ENCODE peak calls at places on chromosomes 11 and 22, in five cellular contexts. One of them, this sample, is unnamed.

GRCh38 chr11:23751280-23751679 is 745.6 kb upstream of the LUZP2 start:
- DNase-seq in ovary: no peak
- DNase-seq in left ventricle myocardium inferior: no peak
- DNase-seq in kidney: no peak
- DNase-seq in tibial artery: no peak
- DNase-seq in this sample: no peak

GRCh38 chr11:131691558-131692041 is 321.2 kb downstream of the NTM start:
- DNase-seq in ovary: no peak
- DNase-seq in left ventricle myocardium inferior: no peak
- DNase-seq in kidney: peak; percentile 54
- DNase-seq in tibial artery: no peak
- DNase-seq in this sample: no peak

GRCh38 chr11:82782825-82783374 is 49.2 kb upstream of the FAM181B start:
- DNase-seq in kidney: no peak
- DNase-seq in ovary: no peak
- DNase-seq in left ventricle myocardium inferior: no peak
- DNase-seq in tibial artery: no peak
- DNase-seq in this sample: no peak

GRCh38 chr11:87859583-87859982 is 315.7 kb downstream of the RAB38 start:
- DNase-seq in ovary: no peak
- DNase-seq in left ventricle myocardium inferior: no peak
- DNase-seq in kidney: no peak
- DNase-seq in tibial artery: no peak
- DNase-seq in this sample: no peak

GRCh38 chr11:2992234-2992999 is at the start of gene NAP1L4:
- DNase-seq in left ventricle myocardium inferior: peak; percentile 96
- DNase-seq in tibial artery: peak; percentile 97
- DNase-seq in ovary: peak; percentile 96
- DNase-seq in kidney: peak; percentile 99
- DNase-seq in this sample: peak; percentile 98

GRCh38 chr11:18749681-18750319 is 23.8 kb upstream of the IGSF22 start:
- DNase-seq in tibial artery: no peak
- DNase-seq in left ventricle myocardium inferior: no peak
- DNase-seq in ovary: no peak
- DNase-seq in kidney: no peak
- DNase-seq in this sample: no peak

GRCh38 chr11:67644472-67645418 is 5.2 kb upstream of the TBX10 start:
- DNase-seq in left ventricle myocardium inferior: no peak
- DNase-seq in kidney: peak; percentile 40
- DNase-seq in tibial artery: no peak
- DNase-seq in ovary: no peak
- DNase-seq in this sample: no peak

GRCh38 chr11:1129143-1129665 is 28.5 kb upstream of the MUC5AC start:
- DNase-seq in ovary: no peak
- DNase-seq in left ventricle myocardium inferior: no peak
- DNase-seq in tibial artery: peak; percentile 44
- DNase-seq in kidney: peak; percentile 71
- DNase-seq in this sample: no peak

GRCh38 chr22:27476729-27477128 is 324.8 kb downstream of the MN1 start:
- DNase-seq in ovary: no peak
- DNase-seq in tibial artery: no peak
- DNase-seq in left ventricle myocardium inferior: no peak
- DNase-seq in kidney: peak; percentile 65
- DNase-seq in this sample: no peak

GRCh38 chr22:26529345-26529744 is 17.1 kb upstream of the TFIP11 start:
- DNase-seq in kidney: no peak
- DNase-seq in ovary: no peak
- DNase-seq in tibial artery: no peak
- DNase-seq in left ventricle myocardium inferior: no peak
- DNase-seq in this sample: no peak

GRCh38 chr22:20084547-20085413 is 4.7 kb downstream of the DGCR8 start:
- DNase-seq in kidney: peak; percentile 35
- DNase-seq in left ventricle myocardium inferior: no peak
- DNase-seq in ovary: no peak
- DNase-seq in tibial artery: peak; percentile 55
- DNase-seq in this sample: peak; percentile 45

GRCh38 chr11:123434262-123434661 is 4.2 kb downstream of the GRAMD1B start:
- DNase-seq in ovary: no peak
- DNase-seq in kidney: no peak
- DNase-seq in left ventricle myocardium inferior: no peak
- DNase-seq in tibial artery: peak; percentile 11
- DNase-seq in this sample: no peak

GRCh38 chr22:19477321-19478085 is 1.5 kb downstream of the UFD1 start:
- DNase-seq in left ventricle myocardium inferior: no peak
- DNase-seq in ovary: no peak
- DNase-seq in tibial artery: no peak
- DNase-seq in kidney: no peak
- DNase-seq in this sample: no peak

GRCh38 chr11:19980957-19981669 is 179.2 kb downstream of the DBX1 start:
- DNase-seq in tibial artery: peak; percentile 72
- DNase-seq in left ventricle myocardium inferior: no peak
- DNase-seq in ovary: peak; percentile 33
- DNase-seq in kidney: no peak
- DNase-seq in this sample: no peak

GRCh38 chr11:70445605-70446004 is 47.3 kb downstream of the CTTN start:
- DNase-seq in ovary: no peak
- DNase-seq in left ventricle myocardium inferior: no peak
- DNase-seq in tibial artery: no peak
- DNase-seq in kidney: no peak
- DNase-seq in this sample: no peak

GRCh38 chr11:70454197-70454767 is 56.0 kb downstream of the CTTN start:
- DNase-seq in left ventricle myocardium inferior: no peak
- DNase-seq in tibial artery: no peak
- DNase-seq in ovary: no peak
- DNase-seq in kidney: no peak
- DNase-seq in this sample: no peak

GRCh38 chr11:70443043-70444030 is 45.0 kb downstream of the CTTN start:
- DNase-seq in left ventricle myocardium inferior: no peak
- DNase-seq in tibial artery: no peak
- DNase-seq in kidney: no peak
- DNase-seq in ovary: no peak
- DNase-seq in this sample: no peak

GRCh38 chr11:70445091-70445490 is 46.8 kb downstream of the CTTN start:
- DNase-seq in tibial artery: no peak
- DNase-seq in kidney: no peak
- DNase-seq in ovary: no peak
- DNase-seq in left ventricle myocardium inferior: no peak
- DNase-seq in this sample: no peak

GRCh38 chr11:70448983-70449567 is 50.7 kb downstream of the CTTN start:
- DNase-seq in kidney: no peak
- DNase-seq in ovary: no peak
- DNase-seq in tibial artery: no peak
- DNase-seq in left ventricle myocardium inferior: no peak
- DNase-seq in this sample: no peak
- TF ChIP-seq CTCF in kidney: no peak
- TF ChIP-seq CTCF in ovary: no peak
- TF ChIP-seq CTCF in tibial artery: no peak
- TF ChIP-seq CTCF in left ventricle myocardium inferior: no peak
- TF ChIP-seq CTCF in this sample: peak; percentile 23

GRCh38 chr11:64859542-64860414 is 15.3 kb upstream of the CDC42BPG start:
- DNase-seq in ovary: no peak
- DNase-seq in left ventricle myocardium inferior: no peak
- DNase-seq in tibial artery: no peak
- DNase-seq in kidney: peak; percentile 76
- DNase-seq in this sample: no peak
- H3K4me1 ChIP-seq in ovary: peaks cover 29% of the 10 kb centered on the region
- H3K4me1 ChIP-seq in left ventricle myocardium inferior: peaks cover 100% of the 10 kb centered on the region
- H3K4me1 ChIP-seq in tibial artery: peaks cover 97% of the 10 kb centered on the region
- H3K4me1 ChIP-seq in kidney: peaks cover 47% of the 10 kb centered on the region
- H3K4me1 ChIP-seq in this sample: peaks cover 99% of the 10 kb centered on the region

DNA sequence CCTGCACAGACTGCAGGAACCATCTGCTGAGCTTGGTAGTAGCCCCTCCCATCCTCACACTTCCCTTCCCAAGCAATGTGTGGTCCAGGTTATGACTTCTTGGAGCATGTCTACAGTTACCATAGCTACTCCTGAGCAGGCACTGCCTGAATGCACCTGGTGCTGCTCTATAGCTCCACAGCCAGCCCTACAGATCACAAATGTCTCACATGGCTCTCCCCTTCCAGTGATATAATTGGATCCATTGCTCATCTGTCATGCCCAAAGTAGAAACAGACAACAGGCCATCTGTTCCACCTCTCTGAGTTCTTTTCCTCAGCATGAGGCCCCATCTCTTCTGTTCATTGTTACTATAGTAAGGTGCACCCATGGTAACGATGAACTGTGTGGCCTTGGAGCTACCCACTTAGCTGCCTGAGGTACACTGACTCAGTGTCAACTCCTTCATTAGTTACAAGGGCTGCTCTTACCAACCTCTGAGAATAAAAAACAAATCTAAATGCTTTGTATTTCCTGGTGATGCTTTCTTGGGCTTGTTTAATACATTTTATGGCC is 320.3 kb upstream of the ZC3H12C start:
- DNase-seq in kidney: no peak
- DNase-seq in tibial artery: no peak
- DNase-seq in left ventricle myocardium inferior: no peak
- DNase-seq in ovary: no peak
- DNase-seq in this sample: no peak
- H3K27ac ChIP-seq in kidney: no peak overlapping the region
- H3K27ac ChIP-seq in tibial artery: no peak overlapping the region
- H3K27ac ChIP-seq in left ventricle myocardium inferior: no peak overlapping the region
- H3K27ac ChIP-seq in ovary: no peak overlapping the region
- H3K27ac ChIP-seq in this sample: no peak overlapping the region

GRCh38 chr11:116600930-116601329 is 171.9 kb downstream of the BUD13 start:
- DNase-seq in ovary: no peak
- DNase-seq in left ventricle myocardium inferior: no peak
- DNase-seq in tibial artery: no peak
- DNase-seq in kidney: no peak
- DNase-seq in this sample: no peak

GRCh38 chr11:116603783-116604323 is 168.9 kb downstream of the BUD13 start:
- DNase-seq in tibial artery: no peak
- DNase-seq in kidney: no peak
- DNase-seq in ovary: no peak
- DNase-seq in left ventricle myocardium inferior: no peak
- DNase-seq in this sample: no peak

GRCh38 chr11:116605543-116605942 is 167.2 kb downstream of the BUD13 start:
- DNase-seq in left ventricle myocardium inferior: no peak
- DNase-seq in kidney: no peak
- DNase-seq in ovary: no peak
- DNase-seq in tibial artery: no peak
- DNase-seq in this sample: no peak

GRCh38 chr11:116601734-116602636 is 170.8 kb downstream of the BUD13 start:
- DNase-seq in left ventricle myocardium inferior: no peak
- DNase-seq in tibial artery: peak; percentile 52
- DNase-seq in ovary: peak; percentile 35
- DNase-seq in kidney: no peak
- DNase-seq in this sample: no peak

DNA sequence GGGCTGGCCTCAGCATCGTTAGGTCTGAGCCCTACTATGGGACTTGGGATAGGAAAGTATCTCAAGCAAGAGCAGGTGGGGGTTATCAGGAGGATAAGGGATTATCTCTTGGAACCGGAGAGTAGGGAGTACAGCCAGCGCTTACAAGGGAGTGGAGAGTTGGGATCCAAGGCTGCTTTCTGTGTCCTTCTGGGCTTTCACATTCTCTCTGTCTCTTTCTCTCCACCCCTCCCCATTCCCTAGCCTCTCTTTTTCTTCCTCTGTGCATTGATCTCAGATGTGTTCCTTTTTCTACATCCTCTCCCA is 170.2 kb downstream of the BUD13 start:
- DNase-seq in ovary: no peak
- DNase-seq in tibial artery: no peak
- DNase-seq in left ventricle myocardium inferior: no peak
- DNase-seq in kidney: no peak
- DNase-seq in this sample: no peak
- TF ChIP-seq CTCF in ovary: no peak
- TF ChIP-seq CTCF in tibial artery: no peak
- TF ChIP-seq CTCF in left ventricle myocardium inferior: no peak
- TF ChIP-seq CTCF in kidney: no peak
- TF ChIP-seq CTCF in this sample: no peak

DNA sequence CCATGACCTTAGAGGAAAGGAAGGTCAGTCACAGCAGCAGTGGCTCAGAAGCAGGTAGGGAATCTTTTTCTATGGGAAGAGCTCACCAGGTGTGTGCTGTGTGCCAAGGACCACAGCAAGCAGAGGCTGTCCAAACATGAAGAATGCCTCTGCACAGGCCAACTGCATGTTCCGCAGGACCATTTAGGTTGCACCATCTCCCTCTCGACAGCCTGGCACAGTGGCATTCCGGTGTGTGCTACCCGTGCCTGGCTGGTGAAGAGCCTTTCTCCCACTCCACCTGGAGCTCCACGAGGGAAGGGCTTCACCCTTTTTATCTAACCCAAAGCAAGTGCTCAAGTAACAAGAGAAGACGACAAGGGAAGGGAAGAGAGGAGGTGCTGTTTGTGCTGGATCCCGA is 76.5 kb downstream of the PACSIN2 start:
- DNase-seq in kidney: no peak
- DNase-seq in tibial artery: peak; percentile 72
- DNase-seq in ovary: no peak
- DNase-seq in left ventricle myocardium inferior: no peak
- DNase-seq in this sample: no peak
- H3K4me1 ChIP-seq in kidney: peaks cover 31% of the 10 kb centered on the region
- H3K4me1 ChIP-seq in tibial artery: peaks cover 98% of the 10 kb centered on the region
- H3K4me1 ChIP-seq in ovary: peaks cover 22% of the 10 kb centered on the region
- H3K4me1 ChIP-seq in left ventricle myocardium inferior: peaks cover 91% of the 10 kb centered on the region
- H3K4me1 ChIP-seq in this sample: peaks cover 75% of the 10 kb centered on the region

DNA sequence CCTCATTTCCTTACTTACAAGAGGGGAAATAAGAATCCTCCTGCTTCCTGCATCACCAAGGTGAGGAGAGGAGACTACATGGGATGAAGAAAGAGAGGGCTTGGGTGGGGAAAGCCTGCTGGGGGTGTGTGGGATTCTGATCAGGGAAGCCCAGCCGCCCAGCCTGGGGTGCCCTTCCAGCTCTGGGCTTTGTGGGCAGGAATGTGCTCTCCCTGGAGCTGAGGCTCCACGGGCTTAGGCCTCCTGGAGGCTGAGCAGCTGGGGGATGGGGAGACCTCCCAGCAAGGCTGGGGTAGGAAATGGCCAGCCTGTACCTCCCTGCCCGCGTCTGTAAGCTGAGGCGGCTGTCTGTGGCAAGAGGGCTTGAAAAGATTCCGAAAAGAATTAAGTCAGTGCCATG is 206.1 kb downstream of the GRIK4 start:
- DNase-seq in kidney: no peak
- DNase-seq in ovary: no peak
- DNase-seq in tibial artery: no peak
- DNase-seq in left ventricle myocardium inferior: no peak
- DNase-seq in this sample: no peak
- H3K27ac ChIP-seq in kidney: no peak overlapping the region
- H3K27ac ChIP-seq in ovary: no peak overlapping the region
- H3K27ac ChIP-seq in tibial artery: no peak overlapping the region
- H3K27ac ChIP-seq in left ventricle myocardium inferior: no peak overlapping the region
- H3K27ac ChIP-seq in this sample: no peak overlapping the region

This sample was measured in lower lobe of right lung.